ENCODE peak calls at places on chromosome 22, in four cellular contexts. R is midbrain, Y is mucosa of descending colon, H is lower leg skin. U is an unnamed sample.

GRCh38 chr22:30474683-30475424 is 3.0 kb upstream of the SEC14L3 start:
- DNase-seq in H (no peak), R (no peak), Y (no peak), U (peak; percentile 35)

GRCh38 chr22:17742528-17742902 is 31.8 kb downstream of the BID start:
- DNase-seq in H (no peak), R (peak; percentile 71), Y (peak; percentile 76), U (peak; percentile 60)

GRCh38 chr22:36536717-36537116 is 7.8 kb upstream of the EIF3D start:
- DNase-seq in R (no peak), Y (no peak), H (no peak), U (no peak)

GRCh38 chr22:24185001-24185500 is 3.8 kb downstream of the SUSD2 start:
- DNase-seq in H (no peak), Y (no peak), R (no peak), U (no peak)

GRCh38 chr22:27682438-27682837 is 119.1 kb downstream of the MN1 start:
- DNase-seq in R (no peak), Y (no peak), H (no peak), U (no peak)

GRCh38 chr22:19586922-19587684 is 62.9 kb upstream of the CLDN5 start:
- DNase-seq in Y (no peak), H (no peak), R (no peak), U (no peak)

GRCh38 chr22:36862251-36863242 is 1.7 kb downstream of the NCF4 start:
- DNase-seq in R (no peak), Y (peak; percentile 44), H (peak; percentile 50), U (peak; percentile 44)

GRCh38 chr22:46612341-46612903 is 7.8 kb upstream of the GRAMD4 start:
- DNase-seq in H (no peak), Y (peak; percentile 51), R (no peak), U (no peak)

GRCh38 chr22:40326905-40327735 is 19.2 kb upstream of the ADSL start:
- DNase-seq in Y (no peak), R (no peak), H (no peak), U (no peak)

GRCh38 chr22:36486619-36487384 is 5.4 kb upstream of the TXN2 start:
- DNase-seq in H (no peak), Y (no peak), R (no peak), U (peak; percentile 36)

GRCh38 chr22:29003975-29004646 is 57.5 kb downstream of the C22orf31 start:
- DNase-seq in H (no peak), R (no peak), Y (no peak), U (peak; percentile 52)

GRCh38 chr22:49992921-49993648 is 19.5 kb downstream of the IL17REL start:
- DNase-seq in H (no peak), Y (peak; percentile 86), R (peak; percentile 90), U (no peak)

GRCh38 chr22:36194971-36195370 is 6.6 kb downstream of the APOL4 start:
- DNase-seq in Y (peak; percentile 39), H (no peak), R (peak; percentile 68), U (peak; percentile 67)

GRCh38 chr22:43242627-43243026 is 55.7 kb upstream of the TTLL12 start:
- DNase-seq in H (no peak), Y (no peak), R (no peak), U (no peak)

GRCh38 chr22:39431821-39432251 is 25.0 kb upstream of the MGAT3 start:
- DNase-seq in Y (no peak), H (no peak), R (no peak), U (no peak)

GRCh38 chr22:19292262-19293230 is 1.0 kb upstream of the CLTCL1 start:
- DNase-seq in R (no peak), H (peak; percentile 65), Y (peak; percentile 55), U (no peak)

GRCh38 chr22:19885841-19886592 is 31.3 kb upstream of the GNB1L start:
- DNase-seq in Y (peak; percentile 24), R (no peak), H (no peak), U (no peak)

GRCh38 chr22:22176929-22177616 is 67.5 kb upstream of the VPREB1 start:
- DNase-seq in R (no peak), Y (no peak), H (no peak), U (no peak)

GRCh38 chr22:26990503-26991189 is 333.3 kb downstream of the MIAT start:
- DNase-seq in H (no peak), R (no peak), Y (no peak), U (no peak)

GRCh38 chr22:40406063-40406890 is 35.9 kb downstream of the SGSM3 start:
- DNase-seq in Y (peak; percentile 26), H (no peak), R (no peak), U (no peak)

GRCh38 chr22:44722611-44723010 is 20.6 kb downstream of the PRR5 start:
- DNase-seq in Y (no peak), H (no peak), R (no peak), U (no peak)

GRCh38 chr22:49960967-49961600 is 512 bp downstream of the PIM3 start:
- DNase-seq in H (no peak), R (no peak), Y (peak; percentile 77), U (peak; percentile 45)

GRCh38 chr22:38413085-38414008 is 41.7 kb downstream of the KCNJ4 start:
- DNase-seq in Y (peak; percentile 58), R (no peak), H (no peak), U (no peak)

GRCh38 chr22:29799217-29799680 is 32.1 kb downstream of the UQCR10 start:
- DNase-seq in H (peak; percentile 91), Y (peak; percentile 54), R (peak; percentile 75), U (peak; percentile 95)

GRCh38 chr22:37063436-37064420 is 12.2 kb downstream of the KCTD17 start:
- DNase-seq in R (no peak), Y (peak; percentile 53), H (no peak), U (no peak)

GRCh38 chr22:44473166-44473565 is 24.9 kb downstream of the RTL6 start:
- DNase-seq in H (no peak), R (no peak), Y (no peak), U (no peak)

GRCh38 chr22:50697667-50698506 is 25.3 kb downstream of the SHANK3 start:
- DNase-seq in Y (peak; percentile 23), H (no peak), R (no peak), U (no peak)

GRCh38 chr22:43493297-43493696 is 81.5 kb downstream of the MPPED1 start:
- DNase-seq in R (no peak), H (no peak), Y (no peak), U (no peak)

U was measured in lung.